ENCODE peak calls at places on chromosomes 12 and 14, in six cellular contexts. F is tibial artery, Z is ureter, N is GM03348, I is HT1080, A is Peyer's patch. Y is an unnamed sample.
A peak's percentile ranks its signal among the peaks of the same experiment; 100 is the strongest.

GRCh38 chr12:85036241-85036707 is at the start of the genes LRRIQ1 and TSPAN19:
- DNase-seq in A (no peak), F (peak; percentile 29), N (peak; percentile 60), Z (peak; percentile 76), I (peak; percentile 86), Y (peak; percentile 73)

GRCh38 chr12:121524196-121524930 is 56.5 kb downstream of the KDM2B start:
- DNase-seq in Z (no peak), I (no peak), F (no peak), A (peak; percentile 57), N (no peak), Y (no peak)

GRCh38 chr14:21241218-21241819 is 27.9 kb downstream of the HNRNPC start:
- DNase-seq in I (no peak), Z (no peak), F (no peak), N (peak; percentile 44), A (no peak), Y (peak; percentile 22)

GRCh38 chr14:26966942-26967341 is 369.1 kb upstream of the NOVA1 start:
- DNase-seq in I (peak; percentile 2), A (no peak), N (no peak), Z (no peak), F (peak; percentile 22), Y (no peak)

GRCh38 chr14:87799400-87799799 is 193.6 kb downstream of the GALC start:
- DNase-seq in F (no peak), I (no peak), Z (no peak), A (no peak), N (no peak), Y (no peak)

GRCh38 chr12:23140710-23141109 is 515.7 kb downstream of the ETNK1 start:
- DNase-seq in A (no peak), F (no peak), I (no peak), N (no peak), Z (no peak), Y (no peak)

GRCh38 chr14:75561013-75561432 is 17.4 kb upstream of the FLVCR2 start:
- DNase-seq in A (peak; percentile 56), I (peak; percentile 77), Z (peak; percentile 83), N (peak; percentile 93), F (peak; percentile 54), Y (peak; percentile 60)

GRCh38 chr12:47224563-47225133 is 144.9 kb upstream of the AMIGO2 start:
- DNase-seq in A (no peak), I (no peak), F (no peak), N (no peak), Z (no peak), Y (no peak)

GRCh38 chr14:103543140-103543539 is 14.1 kb downstream of the TRMT61A start:
- DNase-seq in F (no peak), N (no peak), Z (no peak), A (no peak), I (no peak), Y (no peak)

GRCh38 chr14:68547305-68548193 is 245.3 kb downstream of the ZFP36L1 start:
- DNase-seq in Z (peak; percentile 84), N (peak; percentile 80), A (no peak), F (peak; percentile 89), I (peak; percentile 89), Y (peak; percentile 98)

GRCh38 chr14:91509083-91509877 is 830 bp downstream of the PPP4R3A start:
- DNase-seq in A (no peak), N (peak; percentile 52), I (peak; percentile 24), F (no peak), Z (peak; percentile 60), Y (peak; percentile 7)

GRCh38 chr14:104322531-104323466 is 184.4 kb downstream of the KIF26A start:
- DNase-seq in F (no peak), Z (no peak), N (no peak), A (no peak), I (peak; percentile 10), Y (peak; percentile 3)

GRCh38 chr12:52628841-52629240 is 10.5 kb upstream of the KRT73 start:
- DNase-seq in F (no peak), I (no peak), N (no peak), Z (peak; percentile 38), A (no peak), Y (no peak)

GRCh38 chr12:81558031-81558430 is 201.1 kb downstream of the PPFIA2 start:
- DNase-seq in Z (no peak), F (no peak), N (no peak), I (peak; percentile 49), A (no peak), Y (no peak)

GRCh38 chr12:81181701-81182100 is 103.8 kb downstream of the ACSS3 start:
- DNase-seq in A (no peak), N (no peak), Z (no peak), I (no peak), F (no peak), Y (no peak)

GRCh38 chr14:78345346-78345745 is 175.2 kb downstream of the NRXN3 start:
- DNase-seq in F (no peak), A (no peak), N (no peak), Z (no peak), I (no peak), Y (no peak)

GRCh38 chr12:4270670-4271432 is 2.7 kb upstream of the CCND2 start:
- DNase-seq in I (no peak), N (no peak), A (peak; percentile 74), Z (peak; percentile 62), F (peak; percentile 64), Y (no peak)